ENCODE peak calls at places on chromosomes 3 and 15, in six cellular contexts. F is IMR-90, K is HFF-Myc, D is stomach, G is ovary, R is heart right ventricle. O is an unnamed sample.

GRCh38 chr3:126845910-126846309 is 137.0 kb upstream of the PLXNA1 start:
- DNase-seq in F (no peak), K (no peak), D (no peak), G (no peak), R (no peak), O (no peak)

GRCh38 chr15:69881310-69881660 is 216.4 kb downstream of the TLE3 start:
- DNase-seq in F (no peak), K (no peak), D (no peak), G (no peak), R (no peak), O (no peak)

GRCh38 chr3:175215833-175216232 is 356.7 kb downstream of the NAALADL2 start:
- DNase-seq in F (no peak), K (no peak), D (no peak), G (no peak), R (no peak), O (no peak)

GRCh38 chr15:58114388-58114787 is 23.8 kb upstream of the AQP9 start:
- DNase-seq in F (no peak), K (no peak), D (no peak), G (no peak), R (no peak), O (no peak)

GRCh38 chr3:188137062-188137461 is 16.9 kb upstream of the LPP start:
- DNase-seq in F (no peak), K (no peak), D (no peak), G (no peak), R (no peak), O (no peak)

GRCh38 chr3:14890470-14890869 is 56.9 kb upstream of the NR2C2 start:
- DNase-seq in F (no peak), K (no peak), D (no peak), G (no peak), R (no peak), O (no peak)

GRCh38 chr3:47910777-47911440 is 105.3 kb downstream of the MAP4 start:
- DNase-seq in F (peak), K (peak), D (no peak), G (no peak), R (no peak), O (no peak)

GRCh38 chr15:34241376-34242350 is 16.8 kb downstream of the EMC4 start:
- DNase-seq in F (peak), K (no peak), D (no peak), G (no peak), R (no peak), O (no peak)

GRCh38 chr3:15601046-15601398 is 347 bp downstream of the HACL1 start:
- DNase-seq in F (peak), K (no peak), D (no peak), G (no peak), R (no peak), O (no peak)

GRCh38 chr15:39194431-39194830 is 386.4 kb upstream of the THBS1 start:
- DNase-seq in F (peak), K (no peak), D (no peak), G (no peak), R (no peak), O (no peak)

GRCh38 chr15:100663066-100663465 is 60.7 kb downstream of the ASB7 start:
- DNase-seq in F (no peak), K (no peak), D (no peak), G (no peak), R (no peak), O (peak)

GRCh38 chr3:138947303-138948121 is 495 bp downstream of the FOXL2NB start:
- DNase-seq in F (no peak), K (no peak), D (no peak), G (peak), R (no peak), O (no peak)

GRCh38 chr3:183151086-183151485 is 11.4 kb downstream of the LAMP3 start:
- DNase-seq in F (no peak), K (no peak), D (no peak), G (no peak), R (no peak), O (no peak)

GRCh38 chr3:13608969-13609725 is 60.2 kb downstream of the FBLN2 start:
- DNase-seq in F (no peak), K (no peak), D (no peak), G (no peak), R (no peak), O (no peak)

GRCh38 chr3:40309925-40310635 is 573 bp downstream of the EIF1B start:
- DNase-seq in F (peak), K (no peak), D (peak), G (peak), R (peak), O (peak)

DNA sequence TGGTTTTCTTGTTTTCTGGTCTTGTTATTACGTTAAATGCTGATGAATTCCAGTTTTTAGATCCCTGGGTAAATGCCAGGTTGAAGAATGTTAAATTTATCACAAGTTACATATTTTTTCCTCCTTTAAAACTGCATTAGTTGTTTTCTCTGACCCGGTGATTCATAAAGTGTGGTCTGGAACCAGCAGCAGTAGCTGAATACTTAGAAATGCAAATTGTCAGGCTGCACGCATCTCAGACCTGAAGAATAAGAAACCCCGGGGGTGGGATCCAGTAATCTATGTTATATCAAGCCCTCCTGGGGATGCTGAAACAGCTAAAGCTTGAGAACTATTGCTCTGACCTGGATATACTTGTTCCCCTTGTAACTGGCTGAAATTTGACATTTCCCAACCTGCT is 69.1 kb downstream of the PEX5L start:
- DNase-seq in F (peak), K (no peak), D (no peak), G (no peak), R (no peak), O (no peak)
- TF ChIP-seq CTCF in F (no peak), K (no peak), D (no peak), G (no peak), R (no peak), O (no peak)

GRCh38 chr3:190326930-190327329 is 4.7 kb upstream of the CLDN1 start:
- DNase-seq in F (peak), K (no peak), D (no peak), G (peak), R (peak), O (no peak)
- TF ChIP-seq CTCF in F (no peak), K (no peak), D (no peak), G (no peak), R (peak), O (no peak)

GRCh38 chr3:156554842-156555687 is at the start of gene SSR3:
- DNase-seq in F (peak), K (peak), D (peak), G (peak), R (peak), O (peak)
- TF ChIP-seq CTCF in F (no peak), K (no peak), D (peak), G (peak), R (no peak), O (peak)

GRCh38 chr3:24493951-24494615 is 567 bp downstream of the THRB start:
- DNase-seq in F (no peak), K (no peak), D (peak), G (peak), R (peak), O (peak)
- TF ChIP-seq CTCF in F (no peak), K (no peak), D (no peak), G (no peak), R (no peak), O (no peak)

GRCh38 chr3:65914032-65914739 is 124.5 kb downstream of the MAGI1 start:
- DNase-seq in F (no peak), K (no peak), D (no peak), G (no peak), R (no peak), O (no peak)
- TF ChIP-seq CTCF in F (no peak), K (peak), D (no peak), G (no peak), R (no peak), O (no peak)

GRCh38 chr3:100703865-100704264 is 5.4 kb upstream of the TFG start:
- DNase-seq in F (no peak), K (no peak), D (no peak), G (no peak), R (no peak), O (no peak)
- TF ChIP-seq CTCF in F (no peak), K (no peak), D (no peak), G (no peak), R (no peak), O (no peak)

GRCh38 chr3:128849776-128850542 is 29.5 kb upstream of the ACAD9 start:
- DNase-seq in F (no peak), K (peak), D (no peak), G (no peak), R (no peak), O (no peak)
- TF ChIP-seq CTCF in F (peak), K (peak), D (no peak), G (no peak), R (no peak), O (no peak)

DNA sequence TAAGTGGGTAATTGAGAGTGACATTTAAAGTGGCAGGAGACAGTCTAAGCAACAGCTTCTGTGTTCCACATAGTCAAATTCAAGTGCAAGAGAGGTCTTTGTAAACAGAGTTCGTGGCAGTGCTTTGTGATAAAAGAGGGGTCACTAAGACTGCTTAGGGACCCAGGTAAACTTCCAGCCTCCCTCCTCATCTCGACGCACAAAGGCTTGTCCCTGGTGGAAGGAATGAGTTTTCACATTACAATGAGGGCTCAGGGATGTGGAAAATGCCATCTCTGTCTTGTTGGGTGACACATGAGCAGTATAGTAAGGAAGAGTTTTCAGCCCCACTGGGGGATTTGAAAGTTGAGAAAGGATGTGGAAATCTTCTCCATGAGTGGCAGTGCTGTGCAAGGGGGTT is 7.3 kb downstream of the GMNC start:
- DNase-seq in F (no peak), K (no peak), D (no peak), G (no peak), R (no peak), O (no peak)
- TF ChIP-seq CTCF in F (no peak), K (no peak), D (no peak), G (no peak), R (no peak), O (no peak)

GRCh38 chr3:49667701-49668413 is 6.3 kb upstream of the APEH start:
- DNase-seq in F (no peak), K (no peak), D (no peak), G (no peak), R (no peak), O (no peak)

GRCh38 chr3:49666592-49666991 is 7.6 kb upstream of the APEH start:
- DNase-seq in F (no peak), K (peak), D (no peak), G (no peak), R (no peak), O (no peak)

GRCh38 chr3:49669352-49669751 is 4.8 kb upstream of the APEH start:
- DNase-seq in F (no peak), K (no peak), D (no peak), G (no peak), R (no peak), O (no peak)

GRCh38 chr3:49668861-49669260 is 5.3 kb upstream of the APEH start:
- DNase-seq in F (peak), K (no peak), D (no peak), G (no peak), R (no peak), O (no peak)

DNA sequence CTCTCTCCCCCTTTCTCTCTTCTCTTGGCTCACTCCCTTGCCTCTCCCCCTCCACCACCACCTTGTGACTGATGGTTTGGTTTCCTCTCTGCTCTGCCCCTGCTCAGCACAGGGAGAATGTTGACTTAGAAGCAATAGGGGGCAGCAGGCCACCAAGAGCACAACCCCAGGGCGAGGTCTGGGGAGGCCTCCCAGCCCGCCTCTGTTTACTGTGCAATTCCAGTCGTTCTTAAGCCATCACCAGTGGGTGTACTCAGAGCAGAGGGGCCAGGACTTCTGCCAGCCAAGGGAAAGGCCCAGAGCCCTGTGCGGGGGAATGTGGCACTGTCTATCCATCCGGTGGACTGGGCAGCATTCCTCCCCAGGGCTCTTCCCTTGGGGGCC is 5.7 kb upstream of the APEH start:
- DNase-seq in F (no peak), K (no peak), D (no peak), G (no peak), R (no peak), O (no peak)
- TF ChIP-seq CTCF in F (no peak), K (no peak), D (no peak), G (no peak), R (no peak), O (no peak)

DNA sequence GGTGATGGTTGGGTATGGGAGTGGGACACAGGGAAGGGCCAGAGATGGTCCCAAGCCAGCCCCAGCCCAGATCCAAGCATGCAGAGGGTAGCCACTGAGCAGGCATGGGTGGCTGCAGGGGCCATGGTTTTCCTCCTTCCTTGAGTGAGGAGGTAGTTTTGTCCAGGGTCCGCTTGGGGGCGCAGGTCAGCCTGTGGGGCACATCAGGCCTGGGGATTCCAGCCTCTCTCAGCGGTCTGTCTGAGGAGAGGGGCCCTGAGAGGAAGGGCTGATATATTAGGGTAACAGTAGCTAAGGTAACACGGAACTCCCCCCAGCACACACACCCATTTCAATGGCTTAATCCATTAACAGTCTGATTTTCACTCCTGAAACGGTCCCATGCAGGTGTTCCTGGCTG is 22.7 kb upstream of the LCTL start:
- DNase-seq in F (no peak), K (no peak), D (no peak), G (no peak), R (no peak), O (no peak)
- TF ChIP-seq CTCF in F (peak), K (no peak), D (no peak), G (no peak), R (no peak), O (no peak)